ENCODE peak calls at places on chromosomes 6 and 20, in seven cellular contexts. H is lower lobe of right lung; L is transverse colon; U is trophoblast cell; I is CD4-positive, alpha-beta T cell; K is endodermal cell; O is uterus. F is an unnamed sample. For H3K9me3, the result is how much of the 10 kb centered on the place peaks cover.

GRCh38 chr6:2158596-2159271 is 86.7 kb downstream of the GMDS start:
- DNase-seq in H (no peak), L (no peak), U (peak), I (no peak), K (peak), O (no peak), F (no peak)

GRCh38 chr6:29789176-29789575 is 38.4 kb upstream of the HLA-G start:
- DNase-seq in H (no peak), L (no peak), U (peak), I (no peak), K (no peak), O (no peak), F (no peak)

GRCh38 chr6:83867527-83868161 is 8.2 kb downstream of the CYB5R4 start:
- DNase-seq in H (peak), L (peak), U (peak), I (no peak), K (peak), O (no peak), F (no peak)

GRCh38 chr6:108736832-108737231 is 111.4 kb upstream of the ARMC2 start:
- DNase-seq in H (no peak), L (no peak), U (peak), I (no peak), K (peak), O (no peak), F (no peak)

GRCh38 chr6:158043586-158044524 is 62.2 kb downstream of the SYNJ2 start:
- DNase-seq in H (peak), L (peak), U (peak), I (no peak), K (no peak), O (no peak), F (no peak)

GRCh38 chr6:22613695-22614094 is 44.3 kb downstream of the HDGFL1 start:
- DNase-seq in H (no peak), L (no peak), U (no peak), I (no peak), K (no peak), O (no peak), F (no peak)

GRCh38 chr20:3847419-3847940 is 846 bp downstream of the MAVS start:
- DNase-seq in H (no peak), L (no peak), U (no peak), I (no peak), K (no peak), O (no peak), F (no peak)

GRCh38 chr6:27031302-27031701 is 216.2 kb upstream of the PRSS16 start:
- DNase-seq in H (no peak), L (no peak), U (peak), I (no peak), K (no peak), O (no peak), F (no peak)

GRCh38 chr6:12523726-12524125 is 192.8 kb upstream of the PHACTR1 start:
- DNase-seq in H (no peak), L (no peak), U (no peak), I (no peak), K (no peak), O (no peak), F (no peak)

GRCh38 chr20:20955837-20956236 is 150.3 kb downstream of the LINC00237 start:
- DNase-seq in H (no peak), L (no peak), U (no peak), I (no peak), K (peak), O (no peak), F (no peak)

GRCh38 chr6:89208551-89208950 is 8.6 kb downstream of the GABRR1 start:
- DNase-seq in H (no peak), L (no peak), U (no peak), I (no peak), K (no peak), O (no peak), F (no peak)

GRCh38 chr20:25081065-25081729 is 744 bp downstream of the VSX1 start:
- DNase-seq in H (no peak), L (no peak), U (peak), I (no peak), K (peak), O (no peak), F (no peak)
- H3K9me3 ChIP-seq in H (under half), L (under half), U (under half), I (under half), K (under half), O (under half), F (under half)

DNA sequence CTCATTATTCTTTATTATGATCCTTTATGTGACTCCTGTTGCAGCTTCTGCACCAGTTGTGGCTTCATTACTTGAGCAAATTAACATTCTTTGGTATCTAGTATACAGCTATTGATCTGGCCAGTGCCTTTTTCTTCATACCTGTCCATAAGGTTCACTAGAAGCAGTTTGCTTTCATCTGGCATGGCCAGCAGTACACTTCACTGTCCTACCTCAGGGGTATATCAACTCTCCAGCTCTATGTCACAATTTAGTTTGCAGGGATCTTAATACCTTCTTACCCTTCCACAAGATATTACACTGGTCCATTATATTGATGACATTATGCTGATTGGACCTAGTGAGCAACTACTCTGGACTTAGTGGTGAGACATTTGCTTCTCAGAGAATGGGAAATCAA is 46.6 kb downstream of the VTA1 start:
- DNase-seq in H (no peak), L (no peak), U (no peak), I (no peak), K (no peak), O (no peak), F (no peak)
- H3K9me3 ChIP-seq in H (under half), L (under half), U (under half), I (under half), K (under half), O (under half), F (under half)

GRCh38 chr20:37456948-37457347 is 64.1 kb upstream of the NNAT start:
- DNase-seq in H (no peak), L (no peak), U (no peak), I (no peak), K (no peak), O (no peak), F (no peak)

GRCh38 chr20:37455659-37456058 is 65.4 kb upstream of the NNAT start:
- DNase-seq in H (no peak), L (no peak), U (no peak), I (no peak), K (peak), O (no peak), F (no peak)

GRCh38 chr20:37453836-37454235 is 67.2 kb upstream of the NNAT start:
- DNase-seq in H (no peak), L (no peak), U (no peak), I (no peak), K (peak), O (no peak), F (no peak)

GRCh38 chr20:37453288-37453687 is 67.8 kb upstream of the NNAT start:
- DNase-seq in H (no peak), L (no peak), U (no peak), I (no peak), K (no peak), O (no peak), F (no peak)

DNA sequence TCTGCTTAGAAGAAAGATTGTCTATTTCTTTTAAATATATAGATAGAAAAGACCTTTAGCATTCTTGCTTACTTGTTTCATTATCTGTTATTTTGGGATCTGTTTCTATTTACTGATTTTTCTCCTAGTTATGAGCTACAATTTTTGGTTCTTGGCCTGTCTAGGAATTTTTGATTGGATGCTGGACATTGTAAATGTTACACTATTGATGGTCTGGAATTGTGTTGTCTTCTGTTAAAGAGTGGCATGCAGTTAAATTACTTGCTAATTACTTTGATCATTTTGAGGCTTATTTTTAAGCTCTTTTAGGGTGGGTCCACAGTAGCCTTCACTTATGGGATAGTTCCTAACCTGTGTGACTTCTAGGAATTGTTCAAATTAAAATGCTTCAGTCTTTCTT is 66.4 kb upstream of the NNAT start:
- DNase-seq in H (no peak), L (no peak), U (no peak), I (no peak), K (no peak), O (no peak), F (no peak)
- H3K9me3 ChIP-seq in H (under half), L (under half), U (under half), I (under half), K (under half), O (under half), F (under half)

GRCh38 chr6:45253457-45253856 is 74.7 kb upstream of the RUNX2 start:
- DNase-seq in H (no peak), L (no peak), U (no peak), I (no peak), K (no peak), O (no peak), F (no peak)

GRCh38 chr6:45255434-45255833 is 72.7 kb upstream of the RUNX2 start:
- DNase-seq in H (no peak), L (no peak), U (no peak), I (no peak), K (no peak), O (no peak), F (no peak)

GRCh38 chr6:45254242-45254641 is 73.9 kb upstream of the RUNX2 start:
- DNase-seq in H (no peak), L (no peak), U (no peak), I (no peak), K (no peak), O (no peak), F (no peak)

DNA sequence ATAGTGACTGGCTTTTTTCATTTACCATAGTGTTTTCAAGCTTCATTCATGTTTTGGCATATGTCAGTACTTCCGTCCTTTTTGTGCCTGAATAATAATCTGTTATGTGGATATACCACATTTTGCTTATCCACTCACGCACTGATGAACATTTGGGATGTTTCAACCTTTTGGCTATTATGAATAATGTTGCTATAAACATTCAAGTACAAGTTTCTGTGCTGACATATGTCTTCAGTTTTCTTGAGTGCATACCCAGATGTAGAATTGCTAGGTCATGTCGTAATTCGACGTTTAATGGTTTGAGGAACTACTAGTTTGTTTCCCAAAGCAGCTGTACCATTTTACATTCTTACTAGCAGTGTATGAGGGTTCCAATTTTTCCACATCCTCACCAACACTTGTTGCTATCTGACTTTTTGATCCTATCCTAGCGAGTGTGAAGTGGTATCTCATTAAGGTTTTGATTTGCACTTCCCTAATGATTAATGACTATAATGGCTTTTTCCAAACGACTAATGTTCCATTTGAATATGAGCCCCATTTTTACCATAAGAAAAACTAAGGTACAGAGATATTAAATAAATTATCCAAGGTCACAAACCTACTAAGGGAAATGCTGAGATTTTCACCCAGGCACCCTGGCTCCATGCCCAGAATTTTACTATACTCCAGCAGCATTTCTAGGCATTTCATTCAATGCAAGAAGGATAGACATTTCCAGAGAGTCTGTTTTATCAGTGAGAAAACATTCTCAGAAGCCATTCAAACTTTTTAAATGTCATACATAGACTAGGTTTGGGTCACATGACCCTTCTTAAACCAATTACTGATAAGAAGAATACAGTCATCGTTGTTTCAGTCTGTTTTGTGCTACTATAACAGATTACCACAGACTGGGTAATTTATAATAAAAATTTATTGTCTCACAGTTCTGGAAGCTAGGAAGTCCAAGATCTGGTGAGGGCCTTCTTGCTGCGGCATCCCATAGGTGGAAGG is 71.1 kb upstream of the RUNX2 start:
- DNase-seq in H (no peak), L (no peak), U (peak), I (no peak), K (no peak), O (no peak), F (no peak)
- H3K9me3 ChIP-seq in H (under half), L (under half), U (under half), I (under half), K (under half), O (under half), F (under half)

F was measured in prostate gland.